ENCODE peak calls at places on chromosomes 4 and X, in nine cellular contexts. One of them, this sample, is unnamed.
A peak's percentile ranks its signal among the peaks of the same experiment; 100 is the strongest.

GRCh38 chr4:158811704-158812103 is 42.9 kb downstream of the FNIP2 start:
- DNase-seq in adrenal gland: no peak
- DNase-seq in bronchial epithelial cell: peak; percentile 52
- DNase-seq in transverse colon: peak; percentile 53
- DNase-seq in OCI-LY7: peak; percentile 45
- DNase-seq in mucosa of descending colon: no peak
- DNase-seq in WTC11: no peak
- DNase-seq in astrocyte of the spinal cord: no peak
- DNase-seq in CD14-positive monocyte: peak; percentile 77
- DNase-seq in this sample: peak; percentile 81

GRCh38 chr4:25563071-25563564 is 92.5 kb upstream of the SLC34A2 start:
- DNase-seq in adrenal gland: no peak
- DNase-seq in bronchial epithelial cell: peak; percentile 65
- DNase-seq in transverse colon: no peak
- DNase-seq in OCI-LY7: no peak
- DNase-seq in mucosa of descending colon: no peak
- DNase-seq in WTC11: no peak
- DNase-seq in astrocyte of the spinal cord: no peak
- DNase-seq in CD14-positive monocyte: no peak
- DNase-seq in this sample: no peak

GRCh38 chrX:28205905-28206304 is 224.7 kb upstream of the DCAF8L1 start:
- DNase-seq in adrenal gland: no peak
- DNase-seq in bronchial epithelial cell: peak; percentile 78
- DNase-seq in transverse colon: no peak
- DNase-seq in OCI-LY7: no peak
- DNase-seq in mucosa of descending colon: no peak
- DNase-seq in WTC11: no peak
- DNase-seq in astrocyte of the spinal cord: no peak
- DNase-seq in CD14-positive monocyte: no peak
- DNase-seq in this sample: no peak

GRCh38 chr4:4791299-4791798 is 68.1 kb upstream of the MSX1 start:
- DNase-seq in adrenal gland: no peak
- DNase-seq in bronchial epithelial cell: no peak
- DNase-seq in transverse colon: no peak
- DNase-seq in OCI-LY7: no peak
- DNase-seq in mucosa of descending colon: no peak
- DNase-seq in WTC11: peak; percentile 31
- DNase-seq in astrocyte of the spinal cord: peak; percentile 51
- DNase-seq in CD14-positive monocyte: no peak
- DNase-seq in this sample: no peak

GRCh38 chrX:56563231-56564116 is at the start of gene UBQLN2:
- DNase-seq in adrenal gland: peak; percentile 84
- DNase-seq in bronchial epithelial cell: peak; percentile 44
- DNase-seq in transverse colon: peak; percentile 85
- DNase-seq in OCI-LY7: peak; percentile 79
- DNase-seq in mucosa of descending colon: peak; percentile 87
- DNase-seq in WTC11: peak; percentile 68
- DNase-seq in astrocyte of the spinal cord: peak; percentile 81
- DNase-seq in CD14-positive monocyte: peak; percentile 61
- DNase-seq in this sample: peak; percentile 36

GRCh38 chr4:62917649-62918048 is 1491.6 kb downstream of the TECRL start:
- DNase-seq in adrenal gland: no peak
- DNase-seq in bronchial epithelial cell: peak; percentile 1
- DNase-seq in transverse colon: no peak
- DNase-seq in OCI-LY7: no peak
- DNase-seq in mucosa of descending colon: no peak
- DNase-seq in WTC11: no peak
- DNase-seq in astrocyte of the spinal cord: no peak
- DNase-seq in CD14-positive monocyte: no peak
- DNase-seq in this sample: no peak

GRCh38 chr4:7486101-7486500 is 51.4 kb upstream of the PSAPL1 start:
- DNase-seq in adrenal gland: no peak
- DNase-seq in bronchial epithelial cell: no peak
- DNase-seq in transverse colon: no peak
- DNase-seq in OCI-LY7: no peak
- DNase-seq in mucosa of descending colon: no peak
- DNase-seq in WTC11: no peak
- DNase-seq in astrocyte of the spinal cord: no peak
- DNase-seq in CD14-positive monocyte: no peak
- DNase-seq in this sample: no peak

GRCh38 chr4:56245547-56246229 is 141.6 kb downstream of the AASDH start:
- DNase-seq in adrenal gland: no peak
- DNase-seq in bronchial epithelial cell: peak; percentile 7
- DNase-seq in transverse colon: no peak
- DNase-seq in OCI-LY7: no peak
- DNase-seq in mucosa of descending colon: no peak
- DNase-seq in WTC11: no peak
- DNase-seq in astrocyte of the spinal cord: peak; percentile 5
- DNase-seq in CD14-positive monocyte: no peak
- DNase-seq in this sample: no peak

GRCh38 chr4:80197601-80198444 is 520 bp downstream of the PRDM8 start:
- DNase-seq in adrenal gland: no peak
- DNase-seq in bronchial epithelial cell: no peak
- DNase-seq in transverse colon: no peak
- DNase-seq in OCI-LY7: no peak
- DNase-seq in mucosa of descending colon: no peak
- DNase-seq in WTC11: peak; percentile 61
- DNase-seq in astrocyte of the spinal cord: no peak
- DNase-seq in CD14-positive monocyte: no peak
- DNase-seq in this sample: no peak

GRCh38 chrX:30275498-30275897 is 28.6 kb downstream of the MAGEB1 start:
- DNase-seq in adrenal gland: no peak
- DNase-seq in bronchial epithelial cell: peak; percentile 21
- DNase-seq in transverse colon: no peak
- DNase-seq in OCI-LY7: no peak
- DNase-seq in mucosa of descending colon: no peak
- DNase-seq in WTC11: no peak
- DNase-seq in astrocyte of the spinal cord: peak; percentile 13
- DNase-seq in CD14-positive monocyte: no peak
- DNase-seq in this sample: no peak

GRCh38 chr4:174592985-174593335 is 70.7 kb upstream of the HPGD start:
- DNase-seq in adrenal gland: no peak
- DNase-seq in bronchial epithelial cell: peak; percentile 57
- DNase-seq in transverse colon: no peak
- DNase-seq in OCI-LY7: no peak
- DNase-seq in mucosa of descending colon: no peak
- DNase-seq in WTC11: no peak
- DNase-seq in astrocyte of the spinal cord: peak; percentile 55
- DNase-seq in CD14-positive monocyte: peak; percentile 59
- DNase-seq in this sample: peak; percentile 71

GRCh38 chr4:174591243-174592021 is 69.1 kb upstream of the HPGD start:
- DNase-seq in adrenal gland: no peak
- DNase-seq in bronchial epithelial cell: no peak
- DNase-seq in transverse colon: no peak
- DNase-seq in OCI-LY7: no peak
- DNase-seq in mucosa of descending colon: no peak
- DNase-seq in WTC11: no peak
- DNase-seq in astrocyte of the spinal cord: no peak
- DNase-seq in CD14-positive monocyte: no peak
- DNase-seq in this sample: no peak

GRCh38 chr4:174595141-174595929 is 73.0 kb upstream of the HPGD start:
- DNase-seq in adrenal gland: no peak
- DNase-seq in bronchial epithelial cell: no peak
- DNase-seq in transverse colon: no peak
- DNase-seq in OCI-LY7: no peak
- DNase-seq in mucosa of descending colon: no peak
- DNase-seq in WTC11: no peak
- DNase-seq in astrocyte of the spinal cord: no peak
- DNase-seq in CD14-positive monocyte: no peak
- DNase-seq in this sample: no peak

GRCh38 chr4:174590336-174590735 is 68.0 kb upstream of the HPGD start:
- DNase-seq in adrenal gland: no peak
- DNase-seq in bronchial epithelial cell: no peak
- DNase-seq in transverse colon: no peak
- DNase-seq in OCI-LY7: no peak
- DNase-seq in mucosa of descending colon: no peak
- DNase-seq in WTC11: no peak
- DNase-seq in astrocyte of the spinal cord: no peak
- DNase-seq in CD14-positive monocyte: no peak
- DNase-seq in this sample: no peak

GRCh38 chr4:174592256-174592984 is 70.1 kb upstream of the HPGD start:
- DNase-seq in adrenal gland: no peak
- DNase-seq in bronchial epithelial cell: peak; percentile 63
- DNase-seq in transverse colon: no peak
- DNase-seq in OCI-LY7: no peak
- DNase-seq in mucosa of descending colon: no peak
- DNase-seq in WTC11: no peak
- DNase-seq in astrocyte of the spinal cord: no peak
- DNase-seq in CD14-positive monocyte: no peak
- DNase-seq in this sample: no peak
- TF ChIP-seq CTCF in adrenal gland: no peak
- TF ChIP-seq CTCF in bronchial epithelial cell: no peak
- TF ChIP-seq CTCF in transverse colon: no peak
- TF ChIP-seq CTCF in OCI-LY7: no peak
- TF ChIP-seq CTCF in mucosa of descending colon: no peak
- TF ChIP-seq CTCF in WTC11: no peak
- TF ChIP-seq CTCF in astrocyte of the spinal cord: no peak
- TF ChIP-seq CTCF in CD14-positive monocyte: no peak
- TF ChIP-seq CTCF in this sample: no peak

GRCh38 chrX:18896680-18897544 is 87.0 kb downstream of the PHKA2 start:
- DNase-seq in adrenal gland: no peak
- DNase-seq in bronchial epithelial cell: no peak
- DNase-seq in transverse colon: no peak
- DNase-seq in OCI-LY7: no peak
- DNase-seq in mucosa of descending colon: no peak
- DNase-seq in WTC11: no peak
- DNase-seq in astrocyte of the spinal cord: no peak
- DNase-seq in CD14-positive monocyte: no peak
- DNase-seq in this sample: no peak

GRCh38 chrX:18894156-18894555 is 89.8 kb downstream of the PHKA2 start:
- DNase-seq in adrenal gland: no peak
- DNase-seq in bronchial epithelial cell: no peak
- DNase-seq in transverse colon: no peak
- DNase-seq in OCI-LY7: no peak
- DNase-seq in mucosa of descending colon: no peak
- DNase-seq in WTC11: no peak
- DNase-seq in astrocyte of the spinal cord: no peak
- DNase-seq in CD14-positive monocyte: no peak
- DNase-seq in this sample: no peak

GRCh38 chrX:18897611-18898010 is 86.3 kb downstream of the PHKA2 start:
- DNase-seq in adrenal gland: no peak
- DNase-seq in bronchial epithelial cell: no peak
- DNase-seq in transverse colon: no peak
- DNase-seq in OCI-LY7: no peak
- DNase-seq in mucosa of descending colon: no peak
- DNase-seq in WTC11: no peak
- DNase-seq in astrocyte of the spinal cord: no peak
- DNase-seq in CD14-positive monocyte: no peak
- DNase-seq in this sample: no peak

GRCh38 chrX:18893536-18893935 is 90.4 kb downstream of the PHKA2 start:
- DNase-seq in adrenal gland: no peak
- DNase-seq in bronchial epithelial cell: no peak
- DNase-seq in transverse colon: no peak
- DNase-seq in OCI-LY7: no peak
- DNase-seq in mucosa of descending colon: no peak
- DNase-seq in WTC11: no peak
- DNase-seq in astrocyte of the spinal cord: no peak
- DNase-seq in CD14-positive monocyte: no peak
- DNase-seq in this sample: no peak

GRCh38 chrX:18895157-18895952 is 88.6 kb downstream of the PHKA2 start:
- DNase-seq in adrenal gland: no peak
- DNase-seq in bronchial epithelial cell: peak; percentile 87
- DNase-seq in transverse colon: no peak
- DNase-seq in OCI-LY7: no peak
- DNase-seq in mucosa of descending colon: no peak
- DNase-seq in WTC11: no peak
- DNase-seq in astrocyte of the spinal cord: no peak
- DNase-seq in CD14-positive monocyte: no peak
- DNase-seq in this sample: no peak
- TF ChIP-seq CTCF in adrenal gland: no peak
- TF ChIP-seq CTCF in bronchial epithelial cell: peak; percentile 71
- TF ChIP-seq CTCF in transverse colon: no peak
- TF ChIP-seq CTCF in OCI-LY7: no peak
- TF ChIP-seq CTCF in mucosa of descending colon: no peak
- TF ChIP-seq CTCF in WTC11: no peak
- TF ChIP-seq CTCF in astrocyte of the spinal cord: peak; percentile 6
- TF ChIP-seq CTCF in CD14-positive monocyte: no peak
- TF ChIP-seq CTCF in this sample: no peak

DNA sequence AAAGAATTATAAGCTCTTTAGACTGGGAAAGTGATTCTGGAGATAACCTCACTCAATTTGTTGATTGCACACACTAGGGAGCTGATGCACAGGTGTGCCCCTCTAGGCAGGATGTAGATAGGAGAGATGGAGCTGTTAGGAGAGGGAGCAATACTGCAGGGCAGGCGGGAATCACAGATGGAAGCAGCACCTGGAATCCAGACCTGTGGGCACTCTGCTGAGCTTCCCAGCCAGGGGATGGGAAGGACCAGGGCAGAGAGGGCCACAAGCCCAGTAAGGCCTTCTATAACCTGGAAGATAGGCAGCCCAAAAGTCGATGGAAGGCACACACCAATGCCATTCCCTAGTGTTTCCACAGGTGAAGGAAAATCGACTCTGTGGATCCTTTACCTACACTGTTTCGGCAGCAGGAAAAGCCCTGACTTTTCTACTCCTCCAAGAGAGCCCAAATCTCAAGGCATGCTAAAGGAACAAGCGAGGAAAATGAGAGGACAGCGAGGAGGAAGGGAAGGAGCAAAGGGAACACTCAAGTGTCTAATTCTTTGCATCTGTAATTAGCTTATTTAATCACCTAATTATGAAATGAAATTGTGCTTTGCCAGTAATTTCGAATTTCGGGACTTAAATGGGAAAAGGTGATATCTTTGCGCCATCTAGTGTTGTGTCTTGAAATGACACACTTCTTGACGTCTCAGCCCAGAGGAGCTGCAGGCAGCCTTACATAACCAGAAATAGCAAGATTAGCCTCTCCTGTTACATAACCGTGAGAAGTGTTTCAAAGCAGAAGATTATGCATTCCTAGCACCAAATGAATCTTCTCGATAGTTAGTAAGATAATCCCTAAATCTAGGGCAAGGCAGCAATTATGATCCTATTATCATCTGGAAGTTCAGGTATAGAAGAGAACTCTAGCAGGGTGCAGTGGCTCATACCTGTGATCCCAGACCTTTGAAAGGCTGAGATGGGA is 31.0 kb upstream of the TLR3 start:
- DNase-seq in adrenal gland: peak; percentile 63
- DNase-seq in bronchial epithelial cell: peak; percentile 79
- DNase-seq in transverse colon: peak; percentile 39
- DNase-seq in OCI-LY7: peak; percentile 73
- DNase-seq in mucosa of descending colon: no peak
- DNase-seq in WTC11: no peak
- DNase-seq in astrocyte of the spinal cord: peak; percentile 86
- DNase-seq in CD14-positive monocyte: no peak
- DNase-seq in this sample: peak; percentile 49
- TF ChIP-seq CTCF in adrenal gland: peak; percentile 61
- TF ChIP-seq CTCF in bronchial epithelial cell: peak; percentile 70
- TF ChIP-seq CTCF in transverse colon: peak; percentile 78
- TF ChIP-seq CTCF in OCI-LY7: peak; percentile 89
- TF ChIP-seq CTCF in mucosa of descending colon: peak; percentile 40
- TF ChIP-seq CTCF in WTC11: peak; percentile 81
- TF ChIP-seq CTCF in astrocyte of the spinal cord: peak; percentile 67
- TF ChIP-seq CTCF in CD14-positive monocyte: peak; percentile 89
- TF ChIP-seq CTCF in this sample: peak; percentile 25

GRCh38 chrX:102185967-102186720 is 29.0 kb upstream of the TCP11X1 start:
- DNase-seq in adrenal gland: no peak
- DNase-seq in bronchial epithelial cell: no peak
- DNase-seq in transverse colon: no peak
- DNase-seq in OCI-LY7: no peak
- DNase-seq in mucosa of descending colon: no peak
- DNase-seq in WTC11: no peak
- DNase-seq in astrocyte of the spinal cord: no peak
- DNase-seq in CD14-positive monocyte: no peak
- DNase-seq in this sample: no peak
- TF ChIP-seq CTCF in adrenal gland: no peak
- TF ChIP-seq CTCF in bronchial epithelial cell: no peak
- TF ChIP-seq CTCF in transverse colon: no peak
- TF ChIP-seq CTCF in OCI-LY7: no peak
- TF ChIP-seq CTCF in mucosa of descending colon: no peak
- TF ChIP-seq CTCF in WTC11: no peak
- TF ChIP-seq CTCF in astrocyte of the spinal cord: no peak
- TF ChIP-seq CTCF in CD14-positive monocyte: no peak
- TF ChIP-seq CTCF in this sample: no peak

This sample was measured in HL-60.